ENCODE peak calls at places on chromosomes 1 and 21, in nine cellular contexts. One of them, this sample, is unnamed.

GRCh38 chr1:193662030-193662429 is 475.6 kb upstream of the B3GALT2 start:
- DNase-seq in fibroblast of mammary gland: no peak
- DNase-seq in SJSA1: no peak
- DNase-seq in epithelial cell of esophagus: no peak
- DNase-seq in GM12865: no peak
- DNase-seq in fibroblast of the aortic adventitia: no peak
- DNase-seq in heart right ventricle: no peak
- DNase-seq in body of pancreas: no peak
- DNase-seq in pancreas: no peak
- DNase-seq in this sample: no peak

GRCh38 chr1:89546082-89546889 is 21.7 kb downstream of the LRRC8B start:
- DNase-seq in fibroblast of mammary gland: peak; percentile 63
- DNase-seq in SJSA1: peak; percentile 25
- DNase-seq in epithelial cell of esophagus: peak; percentile 66
- DNase-seq in GM12865: no peak
- DNase-seq in fibroblast of the aortic adventitia: peak; percentile 37
- DNase-seq in heart right ventricle: no peak
- DNase-seq in body of pancreas: no peak
- DNase-seq in pancreas: no peak
- DNase-seq in this sample: no peak

GRCh38 chr21:44443891-44444285 is 11.4 kb upstream of the LRRC3 start:
- DNase-seq in fibroblast of mammary gland: no peak
- DNase-seq in SJSA1: no peak
- DNase-seq in epithelial cell of esophagus: no peak
- DNase-seq in GM12865: no peak
- DNase-seq in fibroblast of the aortic adventitia: no peak
- DNase-seq in heart right ventricle: no peak
- DNase-seq in body of pancreas: no peak
- DNase-seq in pancreas: no peak
- DNase-seq in this sample: no peak

GRCh38 chr1:211908453-211908852 is 77.9 kb upstream of the LPGAT1 start:
- DNase-seq in fibroblast of mammary gland: no peak
- DNase-seq in SJSA1: no peak
- DNase-seq in epithelial cell of esophagus: no peak
- DNase-seq in GM12865: peak; percentile 58
- DNase-seq in fibroblast of the aortic adventitia: no peak
- DNase-seq in heart right ventricle: no peak
- DNase-seq in body of pancreas: no peak
- DNase-seq in pancreas: no peak
- DNase-seq in this sample: peak; percentile 61

GRCh38 chr1:226736908-226737818 is 1.9 kb downstream of the ITPKB start:
- DNase-seq in fibroblast of mammary gland: peak; percentile 15
- DNase-seq in SJSA1: no peak
- DNase-seq in epithelial cell of esophagus: peak; percentile 59
- DNase-seq in GM12865: peak; percentile 59
- DNase-seq in fibroblast of the aortic adventitia: peak; percentile 17
- DNase-seq in heart right ventricle: peak; percentile 42
- DNase-seq in body of pancreas: no peak
- DNase-seq in pancreas: peak; percentile 26
- DNase-seq in this sample: peak; percentile 70

GRCh38 chr1:173638043-173639021 is 3.2 kb downstream of the TEX50 start:
- DNase-seq in fibroblast of mammary gland: no peak
- DNase-seq in SJSA1: no peak
- DNase-seq in epithelial cell of esophagus: no peak
- DNase-seq in GM12865: no peak
- DNase-seq in fibroblast of the aortic adventitia: no peak
- DNase-seq in heart right ventricle: no peak
- DNase-seq in body of pancreas: no peak
- DNase-seq in pancreas: no peak
- DNase-seq in this sample: no peak

GRCh38 chr1:49363628-49364027 is 586.9 kb upstream of the BEND5 start:
- DNase-seq in fibroblast of mammary gland: no peak
- DNase-seq in SJSA1: no peak
- DNase-seq in epithelial cell of esophagus: no peak
- DNase-seq in GM12865: no peak
- DNase-seq in fibroblast of the aortic adventitia: no peak
- DNase-seq in heart right ventricle: no peak
- DNase-seq in body of pancreas: no peak
- DNase-seq in pancreas: no peak
- DNase-seq in this sample: no peak

GRCh38 chr1:64881281-64881680 is 85.1 kb downstream of the JAK1 start:
- DNase-seq in fibroblast of mammary gland: peak; percentile 91
- DNase-seq in SJSA1: no peak
- DNase-seq in epithelial cell of esophagus: peak; percentile 24
- DNase-seq in GM12865: peak; percentile 72
- DNase-seq in fibroblast of the aortic adventitia: peak; percentile 48
- DNase-seq in heart right ventricle: no peak
- DNase-seq in body of pancreas: no peak
- DNase-seq in pancreas: no peak
- DNase-seq in this sample: no peak

GRCh38 chr1:156019946-156020292 is 832 bp downstream of the SSR2 start:
- DNase-seq in fibroblast of mammary gland: no peak
- DNase-seq in SJSA1: no peak
- DNase-seq in epithelial cell of esophagus: no peak
- DNase-seq in GM12865: no peak
- DNase-seq in fibroblast of the aortic adventitia: no peak
- DNase-seq in heart right ventricle: no peak
- DNase-seq in body of pancreas: no peak
- DNase-seq in pancreas: no peak
- DNase-seq in this sample: no peak

GRCh38 chr1:162498442-162498785 is 796 bp downstream of the UHMK1 start:
- DNase-seq in fibroblast of mammary gland: peak; percentile 8
- DNase-seq in SJSA1: no peak
- DNase-seq in epithelial cell of esophagus: peak; percentile 4
- DNase-seq in GM12865: peak; percentile 21
- DNase-seq in fibroblast of the aortic adventitia: no peak
- DNase-seq in heart right ventricle: no peak
- DNase-seq in body of pancreas: no peak
- DNase-seq in pancreas: no peak
- DNase-seq in this sample: no peak

GRCh38 chr1:206004821-206005220 is 1.6 kb upstream of the RAB7B start:
- DNase-seq in fibroblast of mammary gland: no peak
- DNase-seq in SJSA1: no peak
- DNase-seq in epithelial cell of esophagus: peak; percentile 96
- DNase-seq in GM12865: no peak
- DNase-seq in fibroblast of the aortic adventitia: no peak
- DNase-seq in heart right ventricle: no peak
- DNase-seq in body of pancreas: no peak
- DNase-seq in pancreas: no peak
- DNase-seq in this sample: no peak

GRCh38 chr1:44811234-44811633 is 2.9 kb downstream of the BTBD19 start:
- DNase-seq in fibroblast of mammary gland: no peak
- DNase-seq in SJSA1: no peak
- DNase-seq in epithelial cell of esophagus: no peak
- DNase-seq in GM12865: no peak
- DNase-seq in fibroblast of the aortic adventitia: no peak
- DNase-seq in heart right ventricle: no peak
- DNase-seq in body of pancreas: peak; percentile 4
- DNase-seq in pancreas: no peak
- DNase-seq in this sample: no peak

GRCh38 chr1:36159614-36160387 is 3.8 kb downstream of the MAP7D1 start:
- DNase-seq in fibroblast of mammary gland: no peak
- DNase-seq in SJSA1: no peak
- DNase-seq in epithelial cell of esophagus: no peak
- DNase-seq in GM12865: no peak
- DNase-seq in fibroblast of the aortic adventitia: no peak
- DNase-seq in heart right ventricle: no peak
- DNase-seq in body of pancreas: no peak
- DNase-seq in pancreas: no peak
- DNase-seq in this sample: no peak
- H3K4me3 ChIP-seq in fibroblast of mammary gland: no peak overlapping the region
- H3K4me3 ChIP-seq in SJSA1: no peak overlapping the region
- H3K4me3 ChIP-seq in epithelial cell of esophagus: no peak overlapping the region
- H3K4me3 ChIP-seq in GM12865: peak overlapping the region; percentile 53
- H3K4me3 ChIP-seq in fibroblast of the aortic adventitia: peak overlapping the region; percentile 17
- H3K4me3 ChIP-seq in heart right ventricle: peak overlapping the region; percentile 36
- H3K4me3 ChIP-seq in body of pancreas: no peak overlapping the region
- H3K4me3 ChIP-seq in pancreas: no peak overlapping the region
- H3K4me3 ChIP-seq in this sample: peak overlapping the region; percentile 62

DNA sequence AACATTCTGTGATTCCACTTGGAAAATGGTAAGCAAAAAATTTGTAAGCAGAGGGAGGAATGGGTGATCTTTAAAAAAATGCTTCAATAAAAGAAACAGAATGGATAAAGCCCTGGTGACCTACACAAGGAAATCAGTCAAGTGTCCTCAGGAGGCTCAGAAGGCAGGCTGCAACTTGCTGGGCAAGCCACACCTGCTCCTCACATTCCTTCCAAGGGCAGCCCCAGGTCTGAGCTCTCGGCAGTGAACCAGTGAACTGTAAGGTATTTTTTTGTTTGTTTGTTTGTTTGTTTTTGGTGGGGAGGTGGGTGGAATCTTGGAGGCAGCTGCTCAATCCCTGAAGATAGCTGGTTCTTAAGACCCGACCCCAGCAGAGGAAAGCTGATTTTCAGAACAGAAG is 4.4 kb downstream of the TACSTD2 start:
- DNase-seq in fibroblast of mammary gland: no peak
- DNase-seq in SJSA1: no peak
- DNase-seq in epithelial cell of esophagus: peak; percentile 93
- DNase-seq in GM12865: no peak
- DNase-seq in fibroblast of the aortic adventitia: no peak
- DNase-seq in heart right ventricle: no peak
- DNase-seq in body of pancreas: peak; percentile 60
- DNase-seq in pancreas: no peak
- DNase-seq in this sample: no peak
- H3K4me3 ChIP-seq in fibroblast of mammary gland: no peak overlapping the region
- H3K4me3 ChIP-seq in SJSA1: no peak overlapping the region
- H3K4me3 ChIP-seq in epithelial cell of esophagus: peak overlapping the region; percentile 99
- H3K4me3 ChIP-seq in GM12865: no peak overlapping the region
- H3K4me3 ChIP-seq in fibroblast of the aortic adventitia: no peak overlapping the region
- H3K4me3 ChIP-seq in heart right ventricle: no peak overlapping the region
- H3K4me3 ChIP-seq in body of pancreas: no peak overlapping the region
- H3K4me3 ChIP-seq in pancreas: no peak overlapping the region
- H3K4me3 ChIP-seq in this sample: peak overlapping the region; percentile 21

DNA sequence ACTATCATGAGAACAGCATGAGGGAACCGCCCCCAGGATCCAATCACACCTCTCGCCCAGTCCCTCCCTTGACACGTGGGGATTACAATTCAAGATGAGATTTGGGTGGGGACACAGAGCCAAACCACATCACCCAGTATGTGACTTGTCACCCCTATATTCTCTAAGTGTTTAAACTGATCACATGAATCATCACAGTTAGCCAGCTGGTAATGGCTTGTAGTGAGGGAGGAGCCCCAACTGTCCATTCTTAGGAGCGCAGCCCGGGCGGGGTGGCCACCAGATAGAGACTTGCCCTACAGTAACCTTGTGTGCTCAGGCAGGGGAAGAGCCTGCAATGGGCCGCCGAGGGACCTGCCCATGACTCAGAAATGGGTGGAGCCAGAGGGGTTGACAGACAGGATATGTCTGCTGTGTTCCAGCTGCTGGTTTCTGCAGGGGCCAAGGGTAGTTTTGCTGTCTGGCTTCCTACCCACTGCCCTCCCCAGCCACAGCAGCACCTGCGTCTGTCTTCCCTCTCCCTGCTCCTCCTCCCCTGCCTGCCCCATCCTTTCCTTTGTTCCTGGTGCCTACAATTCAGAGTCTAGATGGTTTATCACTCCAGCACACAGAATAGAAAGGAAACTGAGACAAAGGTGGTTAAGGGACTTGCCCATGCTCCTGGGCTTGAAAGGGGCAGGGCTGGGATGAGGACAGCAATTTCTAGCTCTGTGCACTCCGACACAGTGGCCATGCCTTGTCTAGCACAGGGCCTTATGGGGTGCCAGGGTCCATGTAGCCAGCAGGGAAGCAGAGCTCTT is 9.2 kb downstream of the ABCG1 start:
- DNase-seq in fibroblast of mammary gland: peak; percentile 91
- DNase-seq in SJSA1: peak; percentile 89
- DNase-seq in epithelial cell of esophagus: peak; percentile 95
- DNase-seq in GM12865: peak; percentile 95
- DNase-seq in fibroblast of the aortic adventitia: peak; percentile 84
- DNase-seq in heart right ventricle: peak; percentile 92
- DNase-seq in body of pancreas: peak; percentile 65
- DNase-seq in pancreas: peak; percentile 36
- DNase-seq in this sample: peak; percentile 84
- H3K4me3 ChIP-seq in fibroblast of mammary gland: no peak overlapping the region
- H3K4me3 ChIP-seq in SJSA1: no peak overlapping the region
- H3K4me3 ChIP-seq in epithelial cell of esophagus: no peak overlapping the region
- H3K4me3 ChIP-seq in GM12865: no peak overlapping the region
- H3K4me3 ChIP-seq in fibroblast of the aortic adventitia: no peak overlapping the region
- H3K4me3 ChIP-seq in heart right ventricle: no peak overlapping the region
- H3K4me3 ChIP-seq in body of pancreas: no peak overlapping the region
- H3K4me3 ChIP-seq in pancreas: no peak overlapping the region
- H3K4me3 ChIP-seq in this sample: no peak overlapping the region

GRCh38 chr21:39867198-39867650 is at the start of gene PCP4:
- DNase-seq in fibroblast of mammary gland: peak; percentile 20
- DNase-seq in SJSA1: peak; percentile 12
- DNase-seq in epithelial cell of esophagus: peak; percentile 60
- DNase-seq in GM12865: peak; percentile 53
- DNase-seq in fibroblast of the aortic adventitia: no peak
- DNase-seq in heart right ventricle: peak; percentile 10
- DNase-seq in body of pancreas: peak; percentile 58
- DNase-seq in pancreas: peak; percentile 67
- DNase-seq in this sample: no peak
- H3K4me3 ChIP-seq in fibroblast of mammary gland: no peak within 1 kb of the TSS
- H3K4me3 ChIP-seq in SJSA1: no peak within 1 kb of the TSS
- H3K4me3 ChIP-seq in epithelial cell of esophagus: no peak within 1 kb of the TSS
- H3K4me3 ChIP-seq in GM12865: no peak within 1 kb of the TSS
- H3K4me3 ChIP-seq in fibroblast of the aortic adventitia: no peak within 1 kb of the TSS
- H3K4me3 ChIP-seq in heart right ventricle: no peak within 1 kb of the TSS
- H3K4me3 ChIP-seq in body of pancreas: no peak within 1 kb of the TSS
- H3K4me3 ChIP-seq in pancreas: no peak within 1 kb of the TSS
- H3K4me3 ChIP-seq in this sample: no peak within 1 kb of the TSS

GRCh38 chr1:170694172-170694926 is 30.4 kb downstream of the PRRX1 start:
- DNase-seq in fibroblast of mammary gland: no peak
- DNase-seq in SJSA1: no peak
- DNase-seq in epithelial cell of esophagus: no peak
- DNase-seq in GM12865: no peak
- DNase-seq in fibroblast of the aortic adventitia: peak; percentile 62
- DNase-seq in heart right ventricle: no peak
- DNase-seq in body of pancreas: no peak
- DNase-seq in pancreas: no peak
- DNase-seq in this sample: no peak

GRCh38 chr1:170697338-170697715 is 33.4 kb downstream of the PRRX1 start:
- DNase-seq in fibroblast of mammary gland: no peak
- DNase-seq in SJSA1: no peak
- DNase-seq in epithelial cell of esophagus: no peak
- DNase-seq in GM12865: no peak
- DNase-seq in fibroblast of the aortic adventitia: no peak
- DNase-seq in heart right ventricle: no peak
- DNase-seq in body of pancreas: no peak
- DNase-seq in pancreas: no peak
- DNase-seq in this sample: no peak

GRCh38 chr1:170696591-170697337 is 32.8 kb downstream of the PRRX1 start:
- DNase-seq in fibroblast of mammary gland: no peak
- DNase-seq in SJSA1: no peak
- DNase-seq in epithelial cell of esophagus: peak; percentile 53
- DNase-seq in GM12865: no peak
- DNase-seq in fibroblast of the aortic adventitia: peak; percentile 61
- DNase-seq in heart right ventricle: no peak
- DNase-seq in body of pancreas: no peak
- DNase-seq in pancreas: no peak
- DNase-seq in this sample: no peak

GRCh38 chr1:170698301-170698700 is 34.4 kb downstream of the PRRX1 start:
- DNase-seq in fibroblast of mammary gland: no peak
- DNase-seq in SJSA1: no peak
- DNase-seq in epithelial cell of esophagus: no peak
- DNase-seq in GM12865: no peak
- DNase-seq in fibroblast of the aortic adventitia: no peak
- DNase-seq in heart right ventricle: no peak
- DNase-seq in body of pancreas: no peak
- DNase-seq in pancreas: no peak
- DNase-seq in this sample: no peak

GRCh38 chr1:170695955-170696590 is 32.1 kb downstream of the PRRX1 start:
- DNase-seq in fibroblast of mammary gland: no peak
- DNase-seq in SJSA1: no peak
- DNase-seq in epithelial cell of esophagus: no peak
- DNase-seq in GM12865: no peak
- DNase-seq in fibroblast of the aortic adventitia: peak; percentile 61
- DNase-seq in heart right ventricle: no peak
- DNase-seq in body of pancreas: no peak
- DNase-seq in pancreas: no peak
- DNase-seq in this sample: no peak
- H3K4me3 ChIP-seq in fibroblast of mammary gland: no peak overlapping the region
- H3K4me3 ChIP-seq in SJSA1: no peak overlapping the region
- H3K4me3 ChIP-seq in epithelial cell of esophagus: no peak overlapping the region
- H3K4me3 ChIP-seq in GM12865: no peak overlapping the region
- H3K4me3 ChIP-seq in fibroblast of the aortic adventitia: no peak overlapping the region
- H3K4me3 ChIP-seq in heart right ventricle: no peak overlapping the region
- H3K4me3 ChIP-seq in body of pancreas: no peak overlapping the region
- H3K4me3 ChIP-seq in pancreas: no peak overlapping the region
- H3K4me3 ChIP-seq in this sample: no peak overlapping the region